ENCODE peak calls at places on chromosomes 12 and 14, in five cellular contexts. P, B, X, F and Z are unnamed samples. For H3K36me3 and H3K4me1, the result is how much of the 10 kb centered on the place peaks cover.

GRCh38 chr14:104115691-104116543 is 22.5 kb upstream of the KIF26A start:
- DNase-seq in P (no peak), B (peak), X (no peak), F (no peak), Z (no peak)

GRCh38 chr14:58574623-58575022 is 63.1 kb upstream of the DACT1 start:
- DNase-seq in P (no peak), B (no peak), X (no peak), F (no peak), Z (peak)

GRCh38 chr14:59424707-59425106 is 40.5 kb downstream of the GPR135 start:
- DNase-seq in P (no peak), B (no peak), X (peak), F (no peak), Z (peak)

GRCh38 chr14:22271838-22272237 is 317.2 kb downstream of the DAD1 start:
- DNase-seq in P (no peak), B (no peak), X (no peak), F (no peak), Z (no peak)

GRCh38 chr12:98422809-98423208 is 92.6 kb upstream of the TMPO start:
- DNase-seq in P (no peak), B (no peak), X (no peak), F (no peak), Z (no peak)

GRCh38 chr12:17062296-17063061 is 456.5 kb upstream of the LMO3 start:
- DNase-seq in P (no peak), B (no peak), X (no peak), F (no peak), Z (no peak)

GRCh38 chr14:91350813-91351507 is 66.7 kb downstream of the CCDC88C start:
- DNase-seq in P (no peak), B (no peak), X (no peak), F (no peak), Z (no peak)

GRCh38 chr12:104280703-104281458 is 22.7 kb upstream of the EID3 start:
- DNase-seq in P (no peak), B (no peak), X (no peak), F (peak), Z (no peak)

GRCh38 chr12:51961834-51962233 is 10.3 kb downstream of the ACVR1B start:
- DNase-seq in P (no peak), B (no peak), X (no peak), F (no peak), Z (no peak)

GRCh38 chr12:52690351-52691075 is 10.3 kb upstream of the KRT1 start:
- DNase-seq in P (no peak), B (no peak), X (no peak), F (no peak), Z (no peak)

GRCh38 chr12:47007048-47007447 is 72.4 kb upstream of the PCED1B start:
- DNase-seq in P (no peak), B (no peak), X (no peak), F (no peak), Z (no peak)

GRCh38 chr14:79395061-79395460 is 816.2 kb downstream of the DIO2 start:
- DNase-seq in P (no peak), B (no peak), X (no peak), F (peak), Z (no peak)

GRCh38 chr14:105537580-105538474 is 11.4 kb downstream of the TMEM121 start:
- DNase-seq in P (no peak), B (peak), X (peak), F (peak), Z (no peak)

GRCh38 chr14:70118064-70118463 is 70.7 kb downstream of the SLC8A3 start:
- DNase-seq in P (no peak), B (no peak), X (no peak), F (no peak), Z (no peak)

GRCh38 chr12:3489057-3489456 is 1.9 kb upstream of the PRMT8 start:
- DNase-seq in P (no peak), B (no peak), X (no peak), F (peak), Z (peak)

GRCh38 chr14:22283000-22283399 is 306.0 kb downstream of the DAD1 start:
- DNase-seq in P (no peak), B (no peak), X (no peak), F (no peak), Z (no peak)

GRCh38 chr14:36976571-36977023 is 195.8 kb downstream of the SLC25A21 start:
- DNase-seq in P (no peak), B (no peak), X (no peak), F (peak), Z (no peak)

GRCh38 chr12:58668831-58669230 is 251.5 kb downstream of the LRIG3 start:
- DNase-seq in P (no peak), B (no peak), X (no peak), F (peak), Z (no peak)

GRCh38 chr12:23757541-23757962 is 191.9 kb downstream of the SOX5 start:
- DNase-seq in P (no peak), B (no peak), X (no peak), F (no peak), Z (no peak)

GRCh38 chr12:116011217-116011616 is 266.3 kb downstream of the MED13L start:
- DNase-seq in P (no peak), B (no peak), X (no peak), F (no peak), Z (no peak)
- H3K36me3 ChIP-seq in P (under half), B (under half), X (half or more), F (half or more), Z (under half)

DNA sequence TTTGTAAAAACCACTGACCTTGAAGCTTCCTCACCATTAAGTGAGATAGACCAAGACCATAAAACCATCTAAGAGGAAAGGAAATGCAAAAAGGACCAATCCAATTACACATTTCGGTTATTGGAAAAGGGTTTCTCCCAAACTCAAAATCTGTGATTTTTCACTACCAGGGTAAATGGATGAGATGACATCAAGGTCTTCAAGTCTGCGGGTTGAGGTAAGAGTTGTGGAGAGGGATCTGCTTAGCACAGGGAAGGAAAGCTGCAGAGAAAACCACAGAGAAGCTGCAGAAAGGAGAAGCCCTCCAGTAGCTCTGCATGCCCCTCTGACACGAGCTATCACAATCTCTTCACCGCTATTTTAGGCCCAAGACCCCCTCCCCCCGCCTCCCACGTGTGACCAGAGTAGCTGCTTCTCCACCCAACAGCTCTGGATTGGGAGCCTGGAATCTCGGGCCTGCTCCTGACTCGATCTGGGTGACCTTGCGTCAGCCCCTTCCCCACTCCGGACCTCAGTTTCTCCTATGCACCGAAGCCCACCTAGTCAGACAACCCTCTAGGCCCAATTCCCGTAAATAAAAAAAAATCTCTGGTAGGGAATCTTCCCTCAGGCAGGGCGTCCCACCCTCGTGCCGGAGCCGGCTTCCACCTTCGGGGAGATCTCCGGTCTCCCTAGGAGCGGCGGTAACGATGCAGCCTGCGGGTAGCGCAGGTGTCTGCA is 695 bp downstream of the NAA25 start:
- DNase-seq in P (no peak), B (no peak), X (peak), F (peak), Z (peak)
- H3K4me1 ChIP-seq in P (under half), B (under half), X (half or more), F (under half), Z (under half)

DNA sequence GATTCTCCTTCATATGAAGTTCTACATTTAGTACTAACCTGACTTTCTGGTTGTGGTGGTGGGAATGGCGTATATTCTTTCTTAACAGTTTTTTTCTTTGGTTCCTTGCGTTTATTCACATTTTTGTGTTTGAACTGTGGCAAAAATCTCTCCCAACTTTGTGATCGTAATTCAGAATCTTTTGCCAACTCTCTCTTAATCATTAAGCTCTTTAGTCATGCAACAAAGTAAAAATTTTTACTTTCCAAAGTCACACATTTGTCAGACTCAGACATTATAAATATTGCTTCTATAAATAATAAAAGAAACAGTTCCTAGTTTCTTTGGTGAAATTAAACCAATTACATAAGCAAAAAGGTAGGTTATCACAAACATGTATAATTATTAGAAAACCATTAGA is 7.5 kb downstream of the KRR1 start:
- DNase-seq in P (no peak), B (no peak), X (no peak), F (no peak), Z (no peak)
- H3K36me3 ChIP-seq in P (under half), B (under half), X (half or more), F (half or more), Z (half or more)

DNA sequence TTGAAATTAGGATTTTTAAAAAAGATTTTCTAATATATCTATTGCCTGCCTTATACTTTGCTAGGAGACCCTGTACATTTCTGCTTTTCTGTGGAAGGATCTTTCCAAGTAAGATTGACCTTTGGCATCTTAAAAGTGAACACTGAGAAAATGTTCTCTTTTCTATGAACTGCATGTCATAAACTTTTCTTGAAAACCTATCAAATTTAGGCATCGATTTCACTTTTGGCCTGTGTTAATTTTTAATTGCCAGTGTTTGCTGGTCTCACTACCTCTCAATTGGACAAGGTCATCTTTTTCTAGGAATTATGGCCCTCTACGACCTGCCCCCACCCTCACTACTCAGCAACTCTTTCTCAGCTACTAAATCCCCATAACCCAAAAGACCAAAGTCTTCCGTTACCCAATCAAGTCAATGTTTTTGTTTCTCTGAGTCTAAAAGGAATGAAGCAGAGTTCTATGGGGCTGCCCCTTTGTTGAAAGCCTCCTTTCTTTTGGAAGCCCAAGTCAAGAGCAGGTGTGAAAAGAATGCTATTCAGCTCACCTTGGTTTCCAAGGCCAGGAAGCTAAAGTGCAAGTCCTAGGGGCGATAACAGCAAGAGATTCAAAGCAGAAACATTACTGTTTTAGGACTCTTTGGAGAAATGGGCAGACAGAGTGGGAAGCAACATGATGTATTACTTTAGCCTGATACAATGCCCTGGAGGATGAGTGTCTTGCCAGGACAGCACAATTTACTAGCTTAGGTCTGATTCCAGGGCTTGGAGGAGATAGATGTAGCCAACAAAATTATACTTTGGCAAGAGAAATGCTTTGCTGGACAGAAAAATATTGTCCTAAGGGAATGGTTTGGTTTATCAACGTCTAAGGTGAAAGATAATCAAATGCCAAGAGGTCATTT is 55.0 kb downstream of the IGF1 start:
- DNase-seq in P (no peak), B (no peak), X (no peak), F (no peak), Z (no peak)
- H3K4me1 ChIP-seq in P (under half), B (under half), X (under half), F (half or more), Z (under half)

GRCh38 chr14:76314521-76314951 is 61.4 kb upstream of the ESRRB start:
- DNase-seq in P (no peak), B (no peak), X (no peak), F (no peak), Z (no peak)
- H3K36me3 ChIP-seq in P (under half), B (under half), X (under half), F (under half), Z (under half)

DNA sequence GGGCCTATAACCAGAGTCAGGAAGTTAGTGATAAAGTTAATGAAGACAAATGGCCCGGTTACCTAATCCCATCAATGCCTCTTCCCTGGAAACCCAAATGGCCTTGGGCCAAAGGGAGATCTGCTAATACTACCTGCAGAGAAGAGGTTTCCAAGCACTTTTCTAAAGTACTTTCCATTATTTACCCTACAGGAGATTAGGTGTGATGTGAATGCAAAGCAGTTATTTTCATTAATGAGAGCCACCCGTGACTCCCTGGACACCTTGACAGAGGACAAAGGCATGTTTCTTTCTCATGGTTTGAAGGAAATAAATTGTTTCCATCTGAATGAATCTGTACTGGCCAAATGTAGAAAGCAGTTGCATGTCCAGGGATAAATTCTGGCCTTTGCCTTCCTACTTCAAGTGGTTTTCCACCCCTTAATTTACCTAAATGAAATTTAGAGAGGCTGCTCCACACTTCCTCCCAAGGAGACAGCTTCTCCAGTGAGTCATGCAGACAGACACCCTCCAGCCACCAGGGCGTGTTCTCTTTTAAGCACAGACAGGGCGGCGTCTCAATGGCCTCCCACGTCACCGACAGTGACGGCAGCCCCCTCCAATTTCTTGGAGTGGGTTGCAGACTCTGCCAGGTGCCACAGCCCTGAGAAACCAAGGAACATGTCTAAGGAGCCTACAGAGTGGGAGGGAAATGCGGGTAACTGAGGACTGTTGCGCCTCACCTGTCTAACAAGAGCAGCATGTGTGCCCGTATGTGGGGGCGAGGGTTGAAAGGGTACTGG is 43.9 kb upstream of the GNPNAT1 start:
- DNase-seq in P (no peak), B (no peak), X (no peak), F (peak), Z (no peak)
- H3K4me1 ChIP-seq in P (under half), B (under half), X (under half), F (under half), Z (under half)

DNA sequence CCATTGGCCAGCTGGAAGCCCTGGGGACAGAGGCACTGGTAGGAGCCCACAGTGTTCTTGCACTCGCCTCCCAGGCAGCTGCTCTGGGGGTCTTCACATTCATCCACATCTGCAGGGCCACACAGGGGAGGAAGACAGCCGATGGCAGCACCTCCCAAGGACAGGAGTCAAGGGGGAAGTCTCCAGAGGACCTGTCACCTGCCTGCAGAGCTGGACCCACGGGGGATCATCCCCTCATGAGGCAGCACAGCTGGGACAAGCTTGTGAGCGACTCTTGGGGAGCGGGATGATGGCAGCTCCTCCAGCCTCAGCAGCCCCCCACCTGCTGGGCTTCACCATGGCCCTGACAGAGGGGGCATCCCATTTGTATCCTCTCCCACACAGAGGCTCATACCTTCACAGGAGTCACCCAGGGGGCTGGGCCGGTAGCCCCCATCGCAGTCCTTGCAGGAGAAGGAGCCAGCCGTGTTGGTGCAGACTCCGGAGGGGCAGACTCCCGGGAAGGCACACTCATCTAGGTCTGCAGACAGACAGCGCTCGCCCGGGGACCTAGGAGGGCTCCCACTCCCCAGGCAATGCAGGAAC is 15.4 kb downstream of the ISCA2 start:
- DNase-seq in P (no peak), B (peak), X (no peak), F (no peak), Z (no peak)
- H3K36me3 ChIP-seq in P (under half), B (under half), X (under half), F (under half), Z (under half)